ENCODE peak calls at places on chromosomes 3 and 15, in seven cellular contexts. A, W, B, H, P, Q and K are unnamed samples.

GRCh38 chr3:131551761-131552160 is 49.0 kb upstream of the MRPL3 start:
- DNase-seq in H (no peak), Q (no peak), A (no peak), W (no peak), P (no peak), B (no peak), K (no peak)

GRCh38 chr15:63288778-63289378 is 11.5 kb downstream of the APH1B start:
- DNase-seq in W (peak), B (no peak), Q (peak), P (peak), H (peak), A (no peak), K (peak)

GRCh38 chr3:160677459-160677901 is 520 bp downstream of the ARL14 start:
- DNase-seq in B (no peak), A (no peak), H (no peak), P (no peak), Q (no peak), W (no peak), K (no peak)

GRCh38 chr3:124768812-124769211 is 38.6 kb downstream of the UMPS start:
- DNase-seq in W (peak), P (no peak), B (no peak), A (no peak), Q (peak), H (peak), K (peak)

GRCh38 chr15:33152502-33153109 is 41.9 kb downstream of the FMN1 start:
- DNase-seq in W (no peak), Q (no peak), P (no peak), H (no peak), A (no peak), B (no peak), K (no peak)

GRCh38 chr3:181694805-181695660 is 16.7 kb upstream of the SOX2 start:
- DNase-seq in H (no peak), W (peak), A (no peak), Q (no peak), P (no peak), B (peak), K (no peak)

GRCh38 chr3:33883538-33884203 is 85.2 kb downstream of the PDCD6IP start:
- DNase-seq in H (peak), P (peak), A (no peak), Q (peak), W (peak), B (no peak), K (peak)

GRCh38 chr3:107404727-107405519 is 27.7 kb downstream of the CCDC54 start:
- DNase-seq in H (no peak), W (no peak), P (no peak), B (no peak), A (no peak), Q (no peak), K (no peak)

GRCh38 chr15:54029076-54029475 is 50.8 kb downstream of the UNC13C start:
- DNase-seq in P (no peak), H (no peak), W (no peak), B (no peak), Q (no peak), A (no peak), K (no peak)

GRCh38 chr15:63473999-63474809 is 30.2 kb upstream of the USP3 start:
- DNase-seq in P (no peak), B (peak), H (no peak), A (peak), Q (peak), W (no peak), K (peak)

GRCh38 chr3:134901461-134901860 is 106.4 kb downstream of the EPHB1 start:
- DNase-seq in H (no peak), Q (no peak), A (no peak), W (no peak), B (no peak), P (no peak), K (no peak)

GRCh38 chr3:145032790-145033189 is 1061.2 kb downstream of the DIPK2A start:
- DNase-seq in W (no peak), P (no peak), A (no peak), B (no peak), H (no peak), Q (no peak), K (no peak)

GRCh38 chr15:69697913-69698312 is 245.3 kb downstream of the RPLP1 start:
- DNase-seq in P (no peak), B (no peak), A (no peak), H (peak), W (no peak), Q (no peak), K (no peak)

GRCh38 chr3:170171563-170171962 is 10.0 kb downstream of the PHC3 start:
- DNase-seq in Q (no peak), P (no peak), H (no peak), B (no peak), W (no peak), A (no peak), K (no peak)

GRCh38 chr3:62955126-62955525 is 79.9 kb upstream of the CADPS start:
- DNase-seq in Q (no peak), A (no peak), W (no peak), P (no peak), H (no peak), B (no peak), K (no peak)

GRCh38 chr15:36658905-36659304 is 79.5 kb downstream of the CDIN1 start:
- DNase-seq in W (no peak), A (no peak), B (no peak), Q (no peak), P (no peak), H (no peak), K (no peak)

GRCh38 chr15:95799286-95800187 is 531.0 kb upstream of the NR2F2 start:
- DNase-seq in P (no peak), W (no peak), B (no peak), Q (peak), H (no peak), A (no peak), K (no peak)

GRCh38 chr3:52083556-52084087 is 27.3 kb upstream of the DUSP7 start:
- DNase-seq in A (no peak), H (no peak), W (no peak), Q (no peak), B (no peak), P (no peak), K (no peak)

GRCh38 chr3:13524979-13525669 is 23.8 kb upstream of the FBLN2 start:
- DNase-seq in P (no peak), W (no peak), Q (no peak), H (no peak), B (no peak), A (no peak), K (no peak)

GRCh38 chr3:122392868-122393844 is 9.2 kb downstream of the FAM162A start:
- DNase-seq in H (peak), A (no peak), Q (peak), B (no peak), P (no peak), W (peak), K (peak)

GRCh38 chr3:155227141-155227540 is 66.3 kb downstream of the STRIT1 start:
- DNase-seq in A (no peak), Q (no peak), H (no peak), P (no peak), W (no peak), B (no peak), K (no peak)

GRCh38 chr3:42652611-42653302 is 740 bp upstream of the ZBTB47 start:
- DNase-seq in B (peak), P (peak), Q (peak), H (peak), W (peak), A (peak), K (peak)

GRCh38 chr15:65414841-65415621 is 7.7 kb downstream of the IGDCC4 start:
- DNase-seq in W (no peak), A (no peak), H (no peak), B (peak), Q (peak), P (no peak), K (no peak)

GRCh38 chr15:75178938-75179772 is 22.5 kb upstream of the C15orf39 start:
- DNase-seq in H (no peak), A (no peak), P (no peak), W (no peak), Q (no peak), B (no peak), K (peak)

DNA sequence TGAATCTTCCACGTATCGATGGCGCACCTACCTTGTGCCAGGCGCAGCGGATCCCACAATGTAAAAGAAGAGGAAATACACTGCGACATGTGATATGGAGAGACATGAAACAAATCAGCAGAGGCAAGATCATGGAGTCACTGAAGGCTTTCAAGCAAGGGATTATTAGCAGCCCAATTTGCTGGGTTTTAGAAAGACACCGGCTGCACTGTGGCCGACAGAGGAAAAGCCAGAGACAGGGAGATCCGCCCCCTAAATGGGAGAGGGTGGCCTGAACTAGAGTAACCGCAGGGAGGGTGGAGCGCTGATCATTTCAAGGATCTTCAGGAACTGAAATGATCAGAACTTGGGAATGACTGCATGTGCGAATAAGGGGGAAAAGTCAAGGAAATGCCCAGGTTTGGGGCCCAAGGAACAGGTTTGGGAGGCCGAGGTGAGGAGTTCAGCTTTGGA is 625 bp upstream of the C15orf40 start:
- DNase-seq in H (no peak), P (no peak), A (no peak), W (peak), B (no peak), Q (no peak), K (no peak)
- TF ChIP-seq JUND in H (no peak), P (no peak), A (no peak), W (no peak), B (no peak), Q (no peak), K (no peak)

GRCh38 chr3:58432905-58433304 is 727 bp downstream of the PDHB start:
- DNase-seq in B (no peak), W (no peak), P (no peak), Q (no peak), H (no peak), A (no peak), K (no peak)

GRCh38 chr3:58434170-58434507 is 507 bp upstream of the PDHB start:
- DNase-seq in W (no peak), P (no peak), A (no peak), H (no peak), Q (no peak), B (no peak), K (no peak)

GRCh38 chr3:58434511-58434910 is 879 bp upstream of the PDHB start:
- DNase-seq in B (no peak), H (no peak), A (no peak), P (no peak), Q (no peak), W (no peak), K (no peak)

GRCh38 chr3:58433400-58434169 is at the start of gene PDHB:
- DNase-seq in Q (peak), A (peak), P (peak), W (peak), H (peak), B (peak), K (peak)

GRCh38 chr3:58434990-58435389 is 1.4 kb upstream of the PDHB start:
- DNase-seq in Q (peak), B (peak), W (no peak), P (no peak), H (no peak), A (no peak), K (no peak)
- TF ChIP-seq JUND in Q (no peak), B (no peak), W (no peak), P (no peak), H (no peak), A (no peak), K (no peak)

DNA sequence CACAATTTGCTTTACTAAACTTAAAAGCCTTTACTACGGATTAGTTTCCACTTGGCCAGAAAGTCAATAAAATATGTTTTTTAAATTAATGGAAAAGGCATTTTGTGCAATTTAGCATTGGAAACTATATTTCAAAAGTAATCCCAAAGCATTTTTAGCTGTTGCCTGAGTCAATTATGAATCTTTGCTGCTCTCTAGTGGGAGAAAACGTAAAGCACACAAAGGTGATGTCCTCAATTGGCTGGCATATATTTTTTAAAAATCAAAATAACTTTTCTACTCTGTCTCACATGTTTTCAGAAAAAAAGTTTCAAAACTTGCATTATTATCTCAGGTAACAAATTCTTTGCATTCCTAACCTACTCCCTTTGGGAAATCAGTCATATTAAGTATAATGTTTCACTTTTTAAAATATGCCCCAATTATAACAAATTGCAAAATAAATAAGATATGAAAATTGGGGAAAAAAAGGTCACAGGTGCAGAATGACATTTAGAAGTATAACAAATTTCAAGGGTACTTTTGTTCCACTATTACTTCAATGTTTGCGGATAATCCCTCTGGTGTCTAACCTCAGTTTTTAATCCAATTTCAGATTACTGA is 47.2 kb upstream of the TEX55 start:
- DNase-seq in W (peak), B (no peak), A (no peak), Q (peak), H (peak), P (peak), K (peak)
- TF ChIP-seq JUND in W (no peak), B (no peak), A (no peak), Q (no peak), H (no peak), P (no peak), K (no peak)

DNA sequence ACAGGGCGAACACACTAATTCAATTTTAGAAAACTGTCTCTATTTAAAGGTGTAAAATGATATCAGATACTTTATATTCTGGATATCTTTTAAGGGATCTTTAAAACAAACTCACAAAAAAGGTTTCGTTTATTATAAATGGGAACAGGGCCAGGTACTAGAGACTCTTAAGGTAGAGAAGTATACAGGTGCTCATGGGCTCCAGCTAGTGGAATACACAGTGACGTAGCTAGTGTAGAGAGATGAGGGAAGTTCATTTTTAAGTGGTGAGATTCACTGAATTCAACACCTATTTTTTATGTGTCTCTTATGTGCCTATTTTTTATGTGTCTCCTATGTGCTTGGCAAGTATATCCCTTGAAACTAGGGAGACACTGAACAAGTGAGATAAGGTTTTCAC is 132.7 kb upstream of the FAM3D start:
- DNase-seq in P (no peak), A (no peak), Q (no peak), B (no peak), W (no peak), H (no peak), K (no peak)
- TF ChIP-seq JUND in P (no peak), A (no peak), Q (no peak), B (no peak), W (no peak), H (no peak), K (no peak)

GRCh38 chr3:128547368-128547987 is 54.5 kb upstream of the GATA2 start:
- DNase-seq in Q (no peak), A (no peak), P (no peak), B (no peak), W (peak), H (no peak), K (no peak)
- TF ChIP-seq JUND in Q (no peak), A (no peak), P (no peak), B (no peak), W (peak), H (no peak), K (no peak)